ENCODE peak calls at places on chromosome 7, in eight cellular contexts. X is uterus; K is cardiac muscle cell; N is A673; D is heart left ventricle; G is kidney; J is HepG2; M is CD8-positive, alpha-beta memory T cell. B is an unnamed sample.

GRCh38 chr7:28815928-28816373 is 142.2 kb downstream of the TRIL start:
- DNase-seq in N (no peak), K (no peak), M (no peak), D (no peak), G (no peak), X (no peak), J (no peak), B (no peak)

GRCh38 chr7:5574770-5575269 is 151.2 kb upstream of the TNRC18 start:
- DNase-seq in N (no peak), J (no peak), G (peak; percentile 84), X (peak; percentile 49), K (peak; percentile 59), M (no peak), D (peak; percentile 85), B (no peak)

GRCh38 chr7:94648731-94649130 is 7.2 kb downstream of the SGCE start:
- DNase-seq in M (no peak), N (no peak), J (no peak), G (no peak), X (no peak), D (no peak), K (no peak), B (no peak)

GRCh38 chr7:102103027-102103372 is 183.7 kb upstream of the SH2B2 start:
- DNase-seq in K (no peak), N (no peak), D (no peak), J (no peak), G (no peak), X (no peak), M (no peak), B (no peak)

GRCh38 chr7:100162874-100163533 is 4.5 kb upstream of the TRAPPC14 start:
- DNase-seq in M (no peak), K (no peak), G (no peak), X (no peak), D (no peak), J (no peak), N (no peak), B (peak; percentile 40)

GRCh38 chr7:1466524-1467271 is 7.4 kb upstream of the MICALL2 start:
- DNase-seq in N (peak; percentile 52), K (peak; percentile 86), G (peak; percentile 97), M (no peak), J (peak; percentile 93), D (peak; percentile 82), X (peak; percentile 66), B (no peak)

GRCh38 chr7:151276651-151277590 is 28.4 kb upstream of the SMARCD3 start:
- DNase-seq in G (peak; percentile 84), J (peak; percentile 7), M (peak; percentile 19), N (peak; percentile 78), X (peak; percentile 45), D (peak; percentile 77), K (peak; percentile 79), B (peak; percentile 59)

GRCh38 chr7:26789481-26790175 is 74.8 kb downstream of the SKAP2 start:
- DNase-seq in M (no peak), G (no peak), J (no peak), D (no peak), K (no peak), N (no peak), X (no peak), B (no peak)

GRCh38 chr7:5282464-5283316 is at the start of gene SLC29A4:
- DNase-seq in N (peak; percentile 72), G (no peak), M (no peak), K (peak; percentile 61), D (no peak), X (no peak), J (no peak), B (no peak)

GRCh38 chr7:130227883-130228575 is 20.4 kb downstream of the SSMEM1 start:
- DNase-seq in M (no peak), X (no peak), K (peak; percentile 68), G (no peak), N (no peak), D (no peak), J (peak; percentile 53), B (no peak)

GRCh38 chr7:134458341-134458805 is 527 bp downstream of the AKR1B1 start:
- DNase-seq in M (peak; percentile 47), X (peak; percentile 40), D (peak; percentile 72), J (peak; percentile 49), G (peak; percentile 86), N (peak; percentile 61), K (peak; percentile 72), B (peak; percentile 56)

GRCh38 chr7:134462337-134462925 is 3.5 kb upstream of the AKR1B1 start:
- DNase-seq in M (no peak), G (no peak), D (no peak), J (peak; percentile 6), K (no peak), N (peak; percentile 29), X (no peak), B (no peak)

GRCh38 chr7:26153246-26153822 is 1.3 kb downstream of the NFE2L3 start:
- DNase-seq in K (no peak), N (no peak), D (no peak), G (no peak), J (no peak), X (no peak), M (no peak), B (no peak)

GRCh38 chr7:81111781-81112540 is 193.1 kb upstream of the SEMA3C start:
- DNase-seq in J (no peak), K (no peak), M (no peak), G (no peak), X (no peak), D (no peak), N (peak; percentile 66), B (no peak)

GRCh38 chr7:121562274-121562673 is 166.2 kb upstream of the FAM3C start:
- DNase-seq in X (no peak), G (no peak), N (no peak), K (no peak), J (no peak), M (no peak), D (no peak), B (no peak)

GRCh38 chr7:142176901-142177300 is 65.4 kb downstream of the MGAM2 start:
- DNase-seq in K (no peak), G (no peak), N (no peak), M (no peak), J (no peak), X (no peak), D (no peak), B (no peak)

GRCh38 chr7:73871163-73872011 is 10.4 kb downstream of the TMEM270 start:
- DNase-seq in D (peak; percentile 76), G (peak; percentile 54), N (no peak), M (no peak), J (no peak), X (no peak), K (no peak), B (no peak)

GRCh38 chr7:9231683-9232082 is 798.3 kb downstream of the NXPH1 start:
- DNase-seq in X (no peak), N (no peak), G (no peak), D (no peak), M (no peak), K (no peak), J (no peak), B (no peak)

DNA sequence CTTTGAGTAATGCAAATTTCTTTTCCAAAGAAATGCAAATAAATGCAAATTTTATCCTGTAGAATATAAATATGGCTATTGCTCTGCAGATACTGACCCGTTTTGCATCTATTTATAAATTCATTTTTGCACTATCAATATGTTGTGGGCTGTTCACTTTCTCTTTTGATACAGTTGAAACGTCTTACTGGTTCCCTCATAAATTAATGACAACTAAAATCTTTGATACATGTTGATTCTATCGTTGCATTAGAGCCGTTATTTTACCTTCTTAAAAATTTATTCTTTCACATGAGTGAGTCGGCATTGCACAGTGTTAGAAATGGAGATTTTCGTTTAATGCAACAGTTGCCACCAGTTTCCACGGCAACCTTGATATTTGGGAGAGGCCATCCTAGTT is 689.3 kb upstream of the FOXK1 start:
- DNase-seq in D (no peak), M (no peak), N (no peak), G (no peak), K (no peak), J (no peak), X (no peak), B (no peak)
- H3K9me3 ChIP-seq in D (no peaks in the 10 kb centered on the region), M (no peaks in the 10 kb centered on the region), N (no peaks in the 10 kb centered on the region), G (no peaks in the 10 kb centered on the region), K (no peaks in the 10 kb centered on the region), J (no peaks in the 10 kb centered on the region), X (no peaks in the 10 kb centered on the region), B (no peaks in the 10 kb centered on the region)

DNA sequence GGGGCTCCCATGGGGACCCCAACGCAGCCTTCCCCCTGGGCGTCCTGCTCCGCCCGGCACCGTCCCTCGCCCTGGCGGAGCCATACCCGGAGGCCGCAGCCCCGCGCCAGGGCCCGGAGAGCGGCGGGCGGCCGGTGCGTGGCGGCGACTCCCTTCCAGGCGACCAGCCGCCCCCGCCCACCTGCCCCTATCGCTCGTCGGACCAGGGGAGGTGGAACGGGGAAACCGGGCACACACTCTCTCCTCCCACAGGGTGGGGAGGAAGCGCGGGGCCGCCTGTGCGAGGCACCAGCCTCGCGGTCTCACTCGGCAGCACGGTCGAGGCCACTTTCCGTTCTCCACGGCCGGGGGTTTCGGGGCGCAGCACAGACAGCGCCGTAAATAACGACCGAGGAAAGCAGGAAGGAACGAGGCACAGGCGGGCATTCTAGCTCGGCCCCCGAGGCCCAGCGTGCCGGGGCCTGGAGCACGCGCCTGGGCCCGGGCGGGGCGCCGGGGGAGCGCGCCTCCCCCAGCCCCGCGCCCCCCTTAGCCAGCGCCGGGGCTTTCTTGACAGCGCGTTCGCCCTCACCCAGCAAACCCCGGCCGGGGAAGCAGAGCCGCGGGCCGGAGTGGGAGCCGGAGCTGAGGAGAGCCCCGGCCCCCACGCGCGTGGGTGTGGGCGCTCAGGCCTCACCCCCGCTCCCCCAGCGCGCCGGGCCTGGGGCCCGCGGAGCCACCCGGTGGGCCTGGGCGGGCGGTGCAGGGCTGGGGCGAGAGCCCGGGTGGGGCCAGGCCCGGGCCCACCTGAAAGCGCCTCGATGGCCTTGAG is 936 bp downstream of the IGF2BP3 start:
- DNase-seq in D (no peak), M (no peak), G (no peak), K (peak; percentile 54), J (no peak), N (peak; percentile 50), X (no peak), B (peak; percentile 36)
- H3K4me3 ChIP-seq in D (peak overlapping the region; percentile 23), M (peak overlapping the region; percentile 29), G (no peak overlapping the region), K (peak overlapping the region; percentile 72), J (peak overlapping the region; percentile 91), N (peak overlapping the region; percentile 91), X (peak overlapping the region; percentile 31), B (no peak overlapping the region)

DNA sequence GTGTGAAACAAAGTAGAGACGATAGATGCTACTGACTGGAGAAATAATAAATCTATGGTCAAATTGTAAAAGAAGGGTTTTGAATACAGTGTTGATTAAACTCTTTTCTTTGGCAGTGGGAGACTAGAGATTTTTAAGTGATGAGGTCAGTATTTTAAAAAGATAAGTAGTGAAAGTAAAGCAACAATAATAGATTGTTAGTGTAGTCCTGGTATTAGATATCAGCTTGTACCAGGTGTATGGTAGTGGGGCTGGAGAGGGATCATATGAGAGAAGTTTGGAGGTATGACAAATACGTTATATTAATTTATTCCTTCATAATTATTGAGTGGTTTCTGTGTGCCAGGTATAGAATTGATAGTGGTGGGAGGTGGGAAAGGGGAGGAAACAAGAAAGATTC is 25.2 kb downstream of the PHTF2 start:
- DNase-seq in X (no peak), G (no peak), M (no peak), K (no peak), N (no peak), D (no peak), J (no peak), B (no peak)
- H3K9me3 ChIP-seq in X (no peaks in the 10 kb centered on the region), G (peaks cover 6% of the 10 kb centered on the region), M (peaks cover 22% of the 10 kb centered on the region), K (no peaks in the 10 kb centered on the region), N (peaks cover 35% of the 10 kb centered on the region), D (peaks cover 53% of the 10 kb centered on the region), J (peaks cover 25% of the 10 kb centered on the region), B (no peaks in the 10 kb centered on the region)

DNA sequence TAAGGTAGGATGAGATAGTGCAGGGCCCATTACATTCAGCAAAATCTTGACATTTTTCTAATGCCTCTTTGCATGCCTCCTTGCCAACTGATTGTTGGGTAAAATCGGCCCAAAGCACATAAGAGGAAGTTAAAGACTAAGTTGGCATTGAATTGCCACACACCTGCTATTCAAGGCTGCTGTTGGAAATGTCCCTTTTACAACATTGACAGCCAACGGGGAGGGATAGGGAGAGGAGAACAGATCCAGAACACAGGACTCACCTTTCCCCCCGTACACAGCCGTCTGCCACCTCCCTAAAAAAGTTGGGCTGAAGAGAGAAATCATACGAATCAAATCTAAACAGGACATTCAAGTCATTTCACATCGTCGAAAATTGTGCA is 695 bp downstream of the FAM237B start:
- DNase-seq in J (no peak), N (no peak), D (no peak), M (no peak), G (no peak), X (no peak), K (no peak), B (no peak)
- H3K4me3 ChIP-seq in J (peak overlapping the region; percentile 50), N (peak overlapping the region; percentile 47), D (no peak overlapping the region), M (no peak overlapping the region), G (peak overlapping the region; percentile 44), X (no peak overlapping the region), K (peak overlapping the region; percentile 16), B (no peak overlapping the region)